ENCODE peak calls at places on chromosomes 3 and 15, in five cellular contexts. R, F, O, C and T are unnamed samples.

GRCh38 chr3:107344722-107345121 is 32.5 kb upstream of the CCDC54 start:
- DNase-seq in C (no peak), F (no peak), O (no peak), R (no peak), T (no peak)

GRCh38 chr3:89506462-89507143 is 399.2 kb downstream of the EPHA3 start:
- DNase-seq in C (no peak), F (no peak), R (no peak), O (no peak), T (no peak)

GRCh38 chr3:109985942-109986555 is 648.7 kb upstream of the DPPA4 start:
- DNase-seq in F (no peak), R (no peak), O (no peak), C (peak), T (no peak)

GRCh38 chr3:24451461-24452099 is 43.1 kb downstream of the THRB start:
- DNase-seq in O (no peak), F (peak), R (no peak), C (no peak), T (no peak)

GRCh38 chr15:52481915-52482314 is 46.8 kb downstream of the MYO5A start:
- DNase-seq in R (no peak), C (peak), F (no peak), O (no peak), T (no peak)

GRCh38 chr15:95840004-95840403 is 490.5 kb upstream of the NR2F2 start:
- DNase-seq in R (no peak), O (no peak), F (no peak), C (peak), T (no peak)

GRCh38 chr3:20072422-20072821 is 32.2 kb downstream of the KAT2B start:
- DNase-seq in O (no peak), C (no peak), R (no peak), F (no peak), T (no peak)

GRCh38 chr15:68695061-68695595 is 116.3 kb downstream of the CORO2B start:
- DNase-seq in F (no peak), C (no peak), R (no peak), O (no peak), T (no peak)

GRCh38 chr15:79981861-79982455 is 11.0 kb upstream of the BCL2A1 start:
- DNase-seq in C (no peak), R (no peak), O (no peak), F (no peak), T (no peak)

GRCh38 chr15:50224606-50225005 is 40.9 kb downstream of the HDC start:
- DNase-seq in O (no peak), F (no peak), C (peak), R (no peak), T (no peak)

GRCh38 chr15:89662893-89663673 is 7.8 kb upstream of the KIF7 start:
- DNase-seq in F (no peak), O (peak), R (no peak), C (peak), T (peak)

GRCh38 chr3:182692685-182693084 is 100.6 kb upstream of the ATP11B start:
- DNase-seq in F (no peak), C (no peak), O (no peak), R (no peak), T (no peak)

GRCh38 chr15:59138243-59138642 is 33.3 kb downstream of the CCNB2 start:
- DNase-seq in C (peak), O (peak), R (no peak), F (peak), T (no peak)
- TF ChIP-seq CTCF in C (peak), O (no peak), R (no peak), F (peak), T (no peak)

GRCh38 chr3:185677146-185677829 is 91.2 kb downstream of the SENP2 start:
- DNase-seq in O (no peak), C (peak), R (no peak), F (peak), T (no peak)
- TF ChIP-seq CTCF in O (no peak), C (peak), R (peak), F (peak), T (peak)

DNA sequence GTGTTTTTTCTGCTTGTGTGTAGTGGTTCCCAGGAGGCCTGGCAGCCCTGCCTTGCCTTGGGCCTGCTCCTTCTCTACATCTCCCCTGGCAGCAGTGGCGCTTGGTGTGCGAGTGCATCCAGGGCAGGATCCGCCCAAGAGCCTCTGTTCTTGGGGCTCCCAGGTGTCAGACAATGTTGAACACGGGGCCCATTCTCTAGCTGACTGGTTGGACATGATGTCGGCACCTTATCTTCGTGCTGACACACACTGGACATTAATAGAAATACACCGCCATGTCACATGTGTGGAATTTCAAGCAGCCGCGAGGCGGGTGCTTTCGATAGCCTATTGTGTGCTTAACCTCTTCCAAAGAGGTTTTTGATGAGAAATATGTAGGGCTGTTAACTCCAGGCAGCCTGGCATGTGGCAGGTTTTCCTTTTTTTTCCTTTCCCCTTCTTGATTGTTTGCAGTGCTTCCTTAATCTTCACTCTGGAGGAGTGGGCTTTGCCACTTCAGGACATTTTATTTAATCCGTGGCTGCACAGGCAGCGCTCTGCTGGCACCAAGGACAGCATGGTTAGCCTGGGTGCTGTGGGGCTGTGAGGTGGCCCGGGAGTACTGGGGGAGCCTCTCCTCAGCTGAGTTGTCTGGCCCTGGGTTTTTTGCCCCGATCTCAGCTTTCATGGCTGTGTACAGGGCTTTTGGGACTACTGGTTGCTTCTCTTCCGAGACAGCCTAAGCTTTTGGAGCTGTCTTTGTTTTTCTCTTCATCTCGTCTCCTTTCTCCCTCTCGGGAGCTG is 42.5 kb downstream of the CHCHD6 start:
- DNase-seq in R (no peak), O (peak), C (peak), F (peak), T (no peak)
- TF ChIP-seq CTCF in R (no peak), O (no peak), C (peak), F (no peak), T (no peak)

DNA sequence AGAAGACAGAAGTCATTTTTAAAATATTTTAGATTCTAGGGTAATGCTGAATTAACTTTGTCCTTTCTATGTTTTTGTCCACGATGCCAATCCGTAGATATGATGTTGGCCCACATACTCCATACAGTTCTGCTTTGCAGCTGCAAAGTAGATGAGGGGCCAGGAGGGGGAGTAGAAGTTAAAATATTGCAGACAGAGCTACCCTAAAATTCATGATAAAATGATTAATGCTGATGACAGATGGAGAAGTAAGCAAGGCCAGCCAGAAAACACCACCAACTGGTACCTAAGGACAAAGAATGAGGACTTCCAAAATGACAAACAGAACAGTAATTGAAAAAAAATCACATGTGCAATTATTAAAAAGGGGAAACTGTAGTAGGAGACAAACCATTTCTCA is 756.6 kb upstream of the ARPP21 start:
- DNase-seq in R (no peak), O (no peak), F (no peak), C (peak), T (no peak)
- TF ChIP-seq CTCF in R (no peak), O (no peak), F (no peak), C (peak), T (no peak)

DNA sequence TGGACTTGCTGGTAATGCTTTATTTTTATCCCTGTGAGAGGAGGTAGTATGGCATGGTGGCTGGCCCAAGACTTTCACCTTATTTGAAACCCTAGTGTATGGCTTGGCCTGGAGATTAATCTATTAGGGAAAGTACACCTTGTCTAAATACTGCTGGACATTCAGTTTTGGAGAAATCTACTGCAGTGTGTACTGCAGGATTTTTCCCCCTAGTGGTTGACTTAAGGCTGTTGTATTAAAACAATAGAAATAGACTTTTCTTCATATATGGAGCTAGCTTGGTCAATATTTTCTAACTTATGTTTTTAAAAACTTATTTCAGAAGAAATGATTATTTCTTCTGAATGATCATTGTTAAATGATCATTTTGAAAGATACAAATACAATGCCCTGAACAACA is 13.9 kb upstream of the SLITRK3 start:
- DNase-seq in R (no peak), O (no peak), C (no peak), F (no peak), T (no peak)
- TF ChIP-seq CTCF in R (no peak), O (no peak), C (peak), F (peak), T (no peak)

DNA sequence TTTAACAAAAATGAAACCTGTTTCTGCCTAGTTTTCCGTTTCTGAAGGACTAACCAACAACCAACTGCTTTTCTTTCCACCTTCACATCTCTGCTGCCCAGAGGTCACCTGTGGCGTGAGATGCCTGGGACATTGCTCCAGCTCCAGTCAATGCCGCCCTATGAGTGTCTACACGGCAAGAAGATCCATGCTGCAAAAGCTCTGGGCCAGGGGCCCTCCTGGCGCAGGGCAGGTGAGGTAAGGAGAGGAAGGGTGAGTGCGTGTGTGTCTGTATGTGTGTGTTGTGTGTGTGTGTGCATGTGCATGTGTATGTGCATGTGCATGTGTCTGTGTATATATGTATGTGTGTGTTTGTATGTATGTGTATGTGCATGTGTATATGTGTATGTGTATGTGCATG is 131.4 kb downstream of the NSMCE3 start:
- DNase-seq in O (no peak), C (no peak), R (no peak), F (no peak), T (no peak)
- TF ChIP-seq CTCF in O (no peak), C (no peak), R (no peak), F (no peak), T (no peak)